ENCODE peak calls at places on chromosomes 5 and 9, in seven cellular contexts. One of them, this sample, is unnamed. For H3K36me3, the result is how much of the 10 kb centered on the place peaks cover.

GRCh38 chr9:129140397-129141065 is 29.3 kb downstream of the PTPA start:
- DNase-seq in BJ: no peak
- DNase-seq in CD4-positive, CD25-positive, alpha-beta regulatory T cell: no peak
- DNase-seq in upper lobe of right lung: peak
- DNase-seq in neuronal stem cell: no peak
- DNase-seq in CD8-positive, alpha-beta memory T cell: no peak
- DNase-seq in H1: peak
- DNase-seq in this sample: no peak

GRCh38 chr5:95619518-95620029 is 313 bp upstream of the GPR150 start:
- DNase-seq in BJ: no peak
- DNase-seq in CD4-positive, CD25-positive, alpha-beta regulatory T cell: no peak
- DNase-seq in upper lobe of right lung: no peak
- DNase-seq in neuronal stem cell: no peak
- DNase-seq in CD8-positive, alpha-beta memory T cell: no peak
- DNase-seq in H1: no peak
- DNase-seq in this sample: no peak

GRCh38 chr9:129726322-129727160 is 26.3 kb downstream of the PTGES start:
- DNase-seq in BJ: peak
- DNase-seq in CD4-positive, CD25-positive, alpha-beta regulatory T cell: peak
- DNase-seq in upper lobe of right lung: peak
- DNase-seq in neuronal stem cell: peak
- DNase-seq in CD8-positive, alpha-beta memory T cell: peak
- DNase-seq in H1: peak
- DNase-seq in this sample: no peak

GRCh38 chr5:59517926-59518585 is 375.5 kb downstream of the PDE4D start:
- DNase-seq in BJ: peak
- DNase-seq in CD4-positive, CD25-positive, alpha-beta regulatory T cell: no peak
- DNase-seq in upper lobe of right lung: no peak
- DNase-seq in neuronal stem cell: no peak
- DNase-seq in CD8-positive, alpha-beta memory T cell: no peak
- DNase-seq in H1: no peak
- DNase-seq in this sample: peak

GRCh38 chr9:127020526-127021078 is 101.8 kb downstream of the ANGPTL2 start:
- DNase-seq in BJ: no peak
- DNase-seq in CD4-positive, CD25-positive, alpha-beta regulatory T cell: no peak
- DNase-seq in upper lobe of right lung: no peak
- DNase-seq in neuronal stem cell: no peak
- DNase-seq in CD8-positive, alpha-beta memory T cell: no peak
- DNase-seq in H1: no peak
- DNase-seq in this sample: no peak

GRCh38 chr5:72597456-72597948 is 90.3 kb upstream of the ZNF366 start:
- DNase-seq in BJ: no peak
- DNase-seq in CD4-positive, CD25-positive, alpha-beta regulatory T cell: no peak
- DNase-seq in upper lobe of right lung: no peak
- DNase-seq in neuronal stem cell: no peak
- DNase-seq in CD8-positive, alpha-beta memory T cell: no peak
- DNase-seq in H1: no peak
- DNase-seq in this sample: peak

GRCh38 chr5:80238778-80239679 is 16.8 kb downstream of the SERINC5 start:
- DNase-seq in BJ: no peak
- DNase-seq in CD4-positive, CD25-positive, alpha-beta regulatory T cell: no peak
- DNase-seq in upper lobe of right lung: no peak
- DNase-seq in neuronal stem cell: no peak
- DNase-seq in CD8-positive, alpha-beta memory T cell: no peak
- DNase-seq in H1: no peak
- DNase-seq in this sample: no peak

GRCh38 chr9:133844876-133845658 is 106.9 kb upstream of the SARDH start:
- DNase-seq in BJ: no peak
- DNase-seq in CD4-positive, CD25-positive, alpha-beta regulatory T cell: no peak
- DNase-seq in upper lobe of right lung: peak
- DNase-seq in neuronal stem cell: no peak
- DNase-seq in CD8-positive, alpha-beta memory T cell: no peak
- DNase-seq in H1: no peak
- DNase-seq in this sample: no peak

GRCh38 chr5:159878988-159879471 is 37.3 kb upstream of the ADRA1B start:
- DNase-seq in BJ: peak
- DNase-seq in CD4-positive, CD25-positive, alpha-beta regulatory T cell: no peak
- DNase-seq in upper lobe of right lung: peak
- DNase-seq in neuronal stem cell: peak
- DNase-seq in CD8-positive, alpha-beta memory T cell: no peak
- DNase-seq in H1: peak
- DNase-seq in this sample: no peak

GRCh38 chr9:115715656-115716055 is 437.9 kb upstream of the PAPPA start:
- DNase-seq in BJ: no peak
- DNase-seq in CD4-positive, CD25-positive, alpha-beta regulatory T cell: no peak
- DNase-seq in upper lobe of right lung: no peak
- DNase-seq in neuronal stem cell: no peak
- DNase-seq in CD8-positive, alpha-beta memory T cell: no peak
- DNase-seq in H1: no peak
- DNase-seq in this sample: no peak

GRCh38 chr5:9888517-9888916 is 258.4 kb upstream of the TAS2R1 start:
- DNase-seq in BJ: peak
- DNase-seq in CD4-positive, CD25-positive, alpha-beta regulatory T cell: no peak
- DNase-seq in upper lobe of right lung: no peak
- DNase-seq in neuronal stem cell: no peak
- DNase-seq in CD8-positive, alpha-beta memory T cell: no peak
- DNase-seq in H1: no peak
- DNase-seq in this sample: peak

GRCh38 chr9:87064311-87064710 is 117.0 kb upstream of the GAS1 start:
- DNase-seq in BJ: no peak
- DNase-seq in CD4-positive, CD25-positive, alpha-beta regulatory T cell: no peak
- DNase-seq in upper lobe of right lung: no peak
- DNase-seq in neuronal stem cell: no peak
- DNase-seq in CD8-positive, alpha-beta memory T cell: no peak
- DNase-seq in H1: no peak
- DNase-seq in this sample: no peak

GRCh38 chr9:7354704-7355103 is 444.9 kb downstream of the DMAC1 start:
- DNase-seq in BJ: no peak
- DNase-seq in CD4-positive, CD25-positive, alpha-beta regulatory T cell: no peak
- DNase-seq in upper lobe of right lung: no peak
- DNase-seq in neuronal stem cell: no peak
- DNase-seq in CD8-positive, alpha-beta memory T cell: no peak
- DNase-seq in H1: no peak
- DNase-seq in this sample: no peak

GRCh38 chr9:99451121-99451606 is 229.1 kb downstream of the SEC61B start:
- DNase-seq in BJ: no peak
- DNase-seq in CD4-positive, CD25-positive, alpha-beta regulatory T cell: no peak
- DNase-seq in upper lobe of right lung: no peak
- DNase-seq in neuronal stem cell: no peak
- DNase-seq in CD8-positive, alpha-beta memory T cell: no peak
- DNase-seq in H1: no peak
- DNase-seq in this sample: no peak

GRCh38 chr9:128005938-128006337 is 25.1 kb upstream of the EEIG1 start:
- DNase-seq in BJ: no peak
- DNase-seq in CD4-positive, CD25-positive, alpha-beta regulatory T cell: no peak
- DNase-seq in upper lobe of right lung: no peak
- DNase-seq in neuronal stem cell: no peak
- DNase-seq in CD8-positive, alpha-beta memory T cell: no peak
- DNase-seq in H1: no peak
- DNase-seq in this sample: no peak

GRCh38 chr5:151101746-151102145 is 20.9 kb upstream of the TNIP1 start:
- DNase-seq in BJ: no peak
- DNase-seq in CD4-positive, CD25-positive, alpha-beta regulatory T cell: no peak
- DNase-seq in upper lobe of right lung: no peak
- DNase-seq in neuronal stem cell: no peak
- DNase-seq in CD8-positive, alpha-beta memory T cell: peak
- DNase-seq in H1: no peak
- DNase-seq in this sample: no peak
- H3K36me3 ChIP-seq in BJ: under half
- H3K36me3 ChIP-seq in CD4-positive, CD25-positive, alpha-beta regulatory T cell: half or more
- H3K36me3 ChIP-seq in upper lobe of right lung: under half
- H3K36me3 ChIP-seq in neuronal stem cell: under half
- H3K36me3 ChIP-seq in CD8-positive, alpha-beta memory T cell: half or more
- H3K36me3 ChIP-seq in H1: under half
- H3K36me3 ChIP-seq in this sample: under half

GRCh38 chr5:64163746-64164145 is 1.9 kb upstream of the RNF180 start:
- DNase-seq in BJ: no peak
- DNase-seq in CD4-positive, CD25-positive, alpha-beta regulatory T cell: no peak
- DNase-seq in upper lobe of right lung: no peak
- DNase-seq in neuronal stem cell: no peak
- DNase-seq in CD8-positive, alpha-beta memory T cell: no peak
- DNase-seq in H1: no peak
- DNase-seq in this sample: no peak

GRCh38 chr5:64166201-64166959 is 737 bp downstream of the RNF180 start:
- DNase-seq in BJ: no peak
- DNase-seq in CD4-positive, CD25-positive, alpha-beta regulatory T cell: no peak
- DNase-seq in upper lobe of right lung: no peak
- DNase-seq in neuronal stem cell: peak
- DNase-seq in CD8-positive, alpha-beta memory T cell: no peak
- DNase-seq in H1: no peak
- DNase-seq in this sample: no peak

GRCh38 chr5:64164166-64164565 is 1.5 kb upstream of the RNF180 start:
- DNase-seq in BJ: no peak
- DNase-seq in CD4-positive, CD25-positive, alpha-beta regulatory T cell: no peak
- DNase-seq in upper lobe of right lung: no peak
- DNase-seq in neuronal stem cell: no peak
- DNase-seq in CD8-positive, alpha-beta memory T cell: no peak
- DNase-seq in H1: no peak
- DNase-seq in this sample: no peak

GRCh38 chr5:64165160-64165499 is 513 bp upstream of the RNF180 start:
- DNase-seq in BJ: no peak
- DNase-seq in CD4-positive, CD25-positive, alpha-beta regulatory T cell: no peak
- DNase-seq in upper lobe of right lung: no peak
- DNase-seq in neuronal stem cell: no peak
- DNase-seq in CD8-positive, alpha-beta memory T cell: no peak
- DNase-seq in H1: no peak
- DNase-seq in this sample: no peak

DNA sequence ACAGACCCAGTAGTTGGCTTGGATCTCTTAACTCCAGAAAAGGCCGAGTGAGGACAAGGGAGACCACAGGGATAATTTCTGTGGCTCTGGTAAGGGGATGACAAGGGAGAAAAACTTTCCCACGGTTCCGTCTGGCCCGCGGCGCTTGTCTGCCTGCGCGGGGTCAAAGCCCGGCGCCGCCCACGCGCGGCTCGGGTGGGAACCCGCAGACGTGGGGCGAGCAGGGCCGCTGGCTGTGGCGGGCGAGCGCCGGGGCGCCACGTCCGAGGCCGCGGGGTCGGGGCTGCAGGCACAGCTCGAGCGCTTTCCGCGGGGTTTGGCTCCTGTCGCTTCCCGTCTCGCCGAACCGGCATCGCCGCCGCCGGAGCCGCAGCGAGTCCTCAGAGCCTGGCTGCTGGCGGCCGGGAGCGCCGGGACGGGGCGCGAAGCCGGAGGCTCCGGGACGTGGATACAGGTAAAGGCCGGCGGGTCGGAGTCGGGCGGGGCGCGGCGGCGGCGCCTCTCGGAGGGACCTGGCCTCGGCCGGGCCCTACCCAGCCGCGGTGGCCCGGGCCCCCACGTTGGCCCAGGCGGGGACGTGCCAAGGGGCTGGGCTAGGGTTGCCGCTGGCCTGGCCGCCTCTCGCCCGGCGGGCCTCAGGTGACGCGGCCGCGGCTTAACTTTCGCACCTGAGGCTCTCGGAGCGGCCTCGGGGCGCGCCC is at the start of gene RNF180:
- DNase-seq in BJ: no peak
- DNase-seq in CD4-positive, CD25-positive, alpha-beta regulatory T cell: no peak
- DNase-seq in upper lobe of right lung: peak
- DNase-seq in neuronal stem cell: peak
- DNase-seq in CD8-positive, alpha-beta memory T cell: no peak
- DNase-seq in H1: peak
- DNase-seq in this sample: no peak
- H3K4me3 ChIP-seq in BJ: peak
- H3K4me3 ChIP-seq in CD4-positive, CD25-positive, alpha-beta regulatory T cell: no peak
- H3K4me3 ChIP-seq in upper lobe of right lung: peak
- H3K4me3 ChIP-seq in neuronal stem cell: peak
- H3K4me3 ChIP-seq in CD8-positive, alpha-beta memory T cell: no peak
- H3K4me3 ChIP-seq in H1: peak
- H3K4me3 ChIP-seq in this sample: peak

DNA sequence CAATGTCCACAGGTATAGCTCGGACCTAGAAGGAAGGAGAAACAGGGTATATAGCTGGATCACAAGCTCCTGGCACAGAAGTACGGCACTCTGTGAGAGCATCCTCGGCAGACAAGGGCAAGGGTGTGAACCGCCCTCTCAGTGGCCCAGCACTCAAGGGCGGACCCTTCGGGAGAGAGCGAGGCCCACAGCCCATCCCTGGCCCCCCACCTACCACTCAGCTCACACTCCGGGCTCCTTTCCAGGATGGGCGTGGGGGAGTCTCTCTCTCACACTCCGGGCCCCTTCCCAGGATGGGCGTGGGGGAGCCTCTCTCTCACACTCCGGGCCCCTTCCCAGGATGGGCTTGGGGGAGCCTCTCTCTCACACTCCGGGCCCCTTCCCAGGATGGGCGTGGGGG is 12.9 kb upstream of the MRNIP start:
- DNase-seq in BJ: no peak
- DNase-seq in CD4-positive, CD25-positive, alpha-beta regulatory T cell: no peak
- DNase-seq in upper lobe of right lung: no peak
- DNase-seq in neuronal stem cell: no peak
- DNase-seq in CD8-positive, alpha-beta memory T cell: no peak
- DNase-seq in H1: no peak
- DNase-seq in this sample: no peak
- H3K36me3 ChIP-seq in BJ: half or more
- H3K36me3 ChIP-seq in CD4-positive, CD25-positive, alpha-beta regulatory T cell: under half
- H3K36me3 ChIP-seq in upper lobe of right lung: half or more
- H3K36me3 ChIP-seq in neuronal stem cell: half or more
- H3K36me3 ChIP-seq in CD8-positive, alpha-beta memory T cell: under half
- H3K36me3 ChIP-seq in H1: under half
- H3K36me3 ChIP-seq in this sample: under half

GRCh38 chr5:119339965-119340364 is 15.9 kb upstream of the TNFAIP8 start:
- DNase-seq in BJ: no peak
- DNase-seq in CD4-positive, CD25-positive, alpha-beta regulatory T cell: no peak
- DNase-seq in upper lobe of right lung: no peak
- DNase-seq in neuronal stem cell: no peak
- DNase-seq in CD8-positive, alpha-beta memory T cell: no peak
- DNase-seq in H1: no peak
- DNase-seq in this sample: no peak
- H3K4me3 ChIP-seq in BJ: no peak
- H3K4me3 ChIP-seq in CD4-positive, CD25-positive, alpha-beta regulatory T cell: peak
- H3K4me3 ChIP-seq in upper lobe of right lung: no peak
- H3K4me3 ChIP-seq in neuronal stem cell: no peak
- H3K4me3 ChIP-seq in CD8-positive, alpha-beta memory T cell: peak
- H3K4me3 ChIP-seq in H1: no peak
- H3K4me3 ChIP-seq in this sample: no peak

DNA sequence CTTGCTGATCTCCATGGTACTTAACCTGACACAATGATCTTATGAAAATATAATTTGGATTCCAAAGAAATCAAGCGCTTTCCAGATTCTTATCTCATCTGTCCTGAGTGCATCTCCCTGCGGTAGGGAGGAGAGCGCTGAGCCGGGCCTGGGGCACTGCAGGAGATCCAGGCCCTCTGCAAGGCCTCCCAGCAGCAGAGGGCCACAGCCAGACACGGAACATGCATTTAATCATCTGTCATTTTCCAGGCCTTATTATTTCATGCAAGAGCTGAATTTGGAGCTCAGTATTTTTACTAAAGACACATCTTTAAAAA is 170.7 kb upstream of the OTULINL start:
- DNase-seq in BJ: no peak
- DNase-seq in CD4-positive, CD25-positive, alpha-beta regulatory T cell: no peak
- DNase-seq in upper lobe of right lung: no peak
- DNase-seq in neuronal stem cell: no peak
- DNase-seq in CD8-positive, alpha-beta memory T cell: no peak
- DNase-seq in H1: no peak
- DNase-seq in this sample: no peak
- H3K36me3 ChIP-seq in BJ: under half
- H3K36me3 ChIP-seq in CD4-positive, CD25-positive, alpha-beta regulatory T cell: under half
- H3K36me3 ChIP-seq in upper lobe of right lung: half or more
- H3K36me3 ChIP-seq in neuronal stem cell: under half
- H3K36me3 ChIP-seq in CD8-positive, alpha-beta memory T cell: under half
- H3K36me3 ChIP-seq in H1: under half
- H3K36me3 ChIP-seq in this sample: under half

This sample was measured in kidney epithelial cell.